ENCODE peak calls at places on chromosomes 4 and X, in nine cellular contexts. M, N, V, Z, J, Q, E, B and C are unnamed samples.

GRCh38 chr4:97395980-97396562 is 747.2 kb downstream of the STPG2 start:
- DNase-seq in N (no peak), V (no peak), E (no peak), M (no peak), Z (no peak), B (no peak), Q (no peak), J (no peak), C (no peak)

GRCh38 chr4:126839066-126839465 is 793.7 kb upstream of the INTU start:
- DNase-seq in B (no peak), M (peak), J (peak), E (no peak), V (peak), N (no peak), Q (peak), Z (no peak), C (no peak)

GRCh38 chrX:85004255-85004654 is 578 bp downstream of the APOOL start:
- DNase-seq in N (no peak), E (no peak), Z (no peak), Q (no peak), V (no peak), J (peak), M (peak), B (no peak), C (no peak)

GRCh38 chr4:46196086-46196485 is 72.2 kb upstream of the GABRG1 start:
- DNase-seq in V (no peak), N (no peak), B (no peak), E (no peak), J (no peak), Q (no peak), Z (no peak), M (no peak), C (no peak)

GRCh38 chrX:13048265-13048664 is 3.8 kb upstream of the FAM9C start:
- DNase-seq in E (no peak), N (no peak), B (no peak), V (no peak), Z (no peak), J (peak), M (peak), Q (no peak), C (no peak)

GRCh38 chrX:125382148-125382628 is 62.5 kb downstream of the TEX13C start:
- DNase-seq in N (no peak), Q (no peak), E (no peak), V (no peak), Z (no peak), M (no peak), J (no peak), B (no peak), C (no peak)

GRCh38 chrX:131747173-131747572 is 203.3 kb downstream of the OR13H1 start:
- DNase-seq in Q (no peak), J (peak), V (no peak), N (no peak), E (no peak), Z (no peak), M (no peak), B (no peak), C (peak)

GRCh38 chr4:10173039-10173753 is 56.6 kb upstream of the WDR1 start:
- DNase-seq in Q (no peak), V (peak), M (peak), J (peak), B (no peak), E (no peak), N (no peak), Z (no peak), C (no peak)

GRCh38 chr4:145340071-145340695 is 141.5 kb upstream of the SMAD1 start:
- DNase-seq in Z (no peak), V (no peak), E (no peak), M (no peak), J (no peak), B (no peak), N (no peak), Q (no peak), C (no peak)

GRCh38 chr4:158193171-158193749 is 17.0 kb upstream of the TMEM144 start:
- DNase-seq in J (peak), B (no peak), Z (no peak), V (peak), E (no peak), M (peak), N (peak), Q (no peak), C (no peak)

GRCh38 chr4:173990126-173990878 is 293.2 kb downstream of the FBXO8 start:
- DNase-seq in V (peak), J (peak), E (no peak), Q (no peak), N (peak), B (no peak), M (peak), Z (no peak), C (no peak)

GRCh38 chr4:166535865-166536264 is 662.8 kb downstream of the TLL1 start:
- DNase-seq in B (no peak), M (no peak), Z (no peak), J (no peak), E (no peak), N (no peak), Q (no peak), V (no peak), C (no peak)

GRCh38 chrX:52139545-52139895 is 45.2 kb upstream of the MAGED4 start:
- DNase-seq in Q (no peak), E (no peak), M (no peak), N (no peak), J (no peak), V (no peak), Z (no peak), B (no peak), C (no peak)

GRCh38 chr4:75179510-75179909 is 246.6 kb downstream of the PARM1 start:
- DNase-seq in J (no peak), Z (no peak), B (no peak), E (no peak), M (no peak), Q (no peak), V (no peak), N (no peak), C (no peak)

GRCh38 chr4:8905773-8906667 is 34.4 kb upstream of the HMX1 start:
- DNase-seq in E (no peak), V (no peak), N (no peak), J (no peak), M (no peak), Q (no peak), B (peak), Z (no peak), C (peak)

GRCh38 chr4:42712854-42713253 is 55.9 kb upstream of the ATP8A1 start:
- DNase-seq in V (no peak), M (no peak), N (no peak), B (no peak), J (no peak), Z (no peak), E (no peak), Q (no peak), C (no peak)

GRCh38 chrX:57417827-57418226 is 131.3 kb downstream of the FAAH2 start:
- DNase-seq in V (no peak), J (no peak), E (no peak), Q (no peak), N (no peak), M (no peak), B (no peak), Z (no peak), C (no peak)